ENCODE peak calls at places on chromosomes 2 and 18, in eight cellular contexts. A is Panc1; J is foreskin keratinocyte; S is CD8-positive, alpha-beta T cell; H is brain microvascular endothelial cell; Y is AG04450; G is sigmoid colon; M is ascending aorta. P is an unnamed sample.

GRCh38 chr18:32438173-32438572 is 32.5 kb downstream of the GAREM1 start:
- DNase-seq in A (no peak), J (no peak), S (no peak), H (no peak), Y (no peak), G (no peak), M (no peak), P (no peak)

GRCh38 chr18:52615943-52616342 is 275.9 kb downstream of the DCC start:
- DNase-seq in A (no peak), J (no peak), S (no peak), H (no peak), Y (no peak), G (no peak), M (no peak), P (no peak)

GRCh38 chr2:45821558-45822271 is 170.2 kb downstream of the PRKCE start:
- DNase-seq in A (no peak), J (peak), S (no peak), H (peak), Y (no peak), G (peak), M (peak), P (no peak)

GRCh38 chr2:173808676-173809075 is 156.5 kb downstream of the SP3 start:
- DNase-seq in A (no peak), J (no peak), S (no peak), H (no peak), Y (no peak), G (no peak), M (no peak), P (no peak)

GRCh38 chr18:25843791-25844190 is 246.6 kb downstream of the SS18 start:
- DNase-seq in A (no peak), J (no peak), S (no peak), H (no peak), Y (no peak), G (no peak), M (no peak), P (no peak)

GRCh38 chr2:162261032-162261945 is 18.0 kb upstream of the FAP start:
- DNase-seq in A (no peak), J (peak), S (no peak), H (peak), Y (no peak), G (peak), M (peak), P (no peak)

GRCh38 chr18:50410894-50411293 is 36.0 kb downstream of the SKA1 start:
- DNase-seq in A (no peak), J (peak), S (no peak), H (peak), Y (no peak), G (no peak), M (no peak), P (no peak)

GRCh38 chr2:75608684-75609333 is 37.8 kb upstream of the MRPL19 start:
- DNase-seq in A (peak), J (no peak), S (peak), H (peak), Y (no peak), G (no peak), M (no peak), P (peak)

GRCh38 chr2:73053316-73054114 is 18.0 kb downstream of the SFXN5 start:
- DNase-seq in A (no peak), J (no peak), S (no peak), H (no peak), Y (peak), G (no peak), M (no peak), P (no peak)

GRCh38 chr18:45664824-45665763 is 49.8 kb downstream of the SLC14A2 start:
- DNase-seq in A (peak), J (peak), S (peak), H (peak), Y (no peak), G (no peak), M (no peak), P (peak)

GRCh38 chr2:205714789-205715411 is 32.6 kb downstream of the NRP2 start:
- DNase-seq in A (no peak), J (no peak), S (no peak), H (no peak), Y (no peak), G (no peak), M (no peak), P (no peak)

GRCh38 chr2:232441147-232441651 is 14.8 kb upstream of the ALPI start:
- DNase-seq in A (no peak), J (no peak), S (no peak), H (no peak), Y (no peak), G (no peak), M (no peak), P (no peak)

GRCh38 chr2:34492781-34493455 is 893.8 kb upstream of the FAM98A start:
- DNase-seq in A (no peak), J (no peak), S (no peak), H (no peak), Y (no peak), G (no peak), M (no peak), P (no peak)

GRCh38 chr2:64698668-64699444 is 45.1 kb upstream of the SERTAD2 start:
- DNase-seq in A (no peak), J (peak), S (no peak), H (peak), Y (peak), G (no peak), M (no peak), P (no peak)

GRCh38 chr2:4020649-4021048 is 317.3 kb downstream of the DCDC2C start:
- DNase-seq in A (no peak), J (no peak), S (no peak), H (no peak), Y (no peak), G (no peak), M (no peak), P (no peak)

GRCh38 chr2:209682646-209683045 is 89.0 kb upstream of the UNC80 start:
- DNase-seq in A (no peak), J (no peak), S (no peak), H (no peak), Y (no peak), G (no peak), M (no peak), P (no peak)

GRCh38 chr2:43372386-43373081 is 146.1 kb upstream of the ZFP36L2 start:
- DNase-seq in A (no peak), J (no peak), S (no peak), H (no peak), Y (no peak), G (no peak), M (no peak), P (no peak)

GRCh38 chr2:43379494-43379893 is 153.1 kb upstream of the ZFP36L2 start:
- DNase-seq in A (no peak), J (no peak), S (no peak), H (no peak), Y (no peak), G (no peak), M (no peak), P (no peak)

GRCh38 chr2:43370705-43371104 is 144.3 kb upstream of the ZFP36L2 start:
- DNase-seq in A (no peak), J (no peak), S (no peak), H (no peak), Y (no peak), G (no peak), M (no peak), P (no peak)

GRCh38 chr2:43375746-43376522 is 149.5 kb upstream of the ZFP36L2 start:
- DNase-seq in A (no peak), J (no peak), S (no peak), H (no peak), Y (no peak), G (no peak), M (no peak), P (peak)

DNA sequence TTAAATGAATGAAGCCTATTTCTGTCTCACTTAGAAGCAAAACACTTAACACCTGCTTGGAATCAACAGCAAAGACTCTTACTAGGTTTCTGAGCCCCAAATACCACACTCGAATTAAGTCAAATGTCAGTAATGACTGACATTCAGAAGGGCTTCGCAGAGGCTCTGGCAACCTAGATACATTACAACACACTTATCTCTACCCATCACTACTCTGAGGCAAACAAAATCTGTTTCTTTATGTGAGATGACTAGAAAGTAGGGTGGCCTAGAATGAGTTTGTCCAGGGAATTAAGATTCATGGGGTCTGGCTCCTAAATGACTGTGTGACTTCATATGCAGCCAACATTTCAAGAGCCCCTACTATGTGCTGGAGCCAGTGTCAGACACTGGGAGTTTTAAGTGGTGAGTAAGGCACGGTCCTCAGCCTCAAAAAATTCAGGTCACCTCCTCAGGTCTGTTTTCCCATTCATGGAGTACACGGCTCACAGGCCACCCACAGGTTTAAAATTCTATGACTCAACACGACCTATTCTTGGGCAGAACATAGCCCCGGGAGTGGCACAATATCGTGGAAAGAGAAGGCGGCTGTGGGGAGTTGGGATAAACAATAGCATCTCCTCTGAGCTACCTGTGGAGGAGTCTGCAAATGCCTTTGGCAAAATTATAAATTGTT is 150.3 kb upstream of the ZFP36L2 start:
- DNase-seq in A (no peak), J (no peak), S (no peak), H (no peak), Y (no peak), G (no peak), M (no peak), P (no peak)
- H3K27ac ChIP-seq in A (no peak), J (no peak), S (no peak), H (no peak), Y (no peak), G (no peak), M (no peak), P (no peak)

DNA sequence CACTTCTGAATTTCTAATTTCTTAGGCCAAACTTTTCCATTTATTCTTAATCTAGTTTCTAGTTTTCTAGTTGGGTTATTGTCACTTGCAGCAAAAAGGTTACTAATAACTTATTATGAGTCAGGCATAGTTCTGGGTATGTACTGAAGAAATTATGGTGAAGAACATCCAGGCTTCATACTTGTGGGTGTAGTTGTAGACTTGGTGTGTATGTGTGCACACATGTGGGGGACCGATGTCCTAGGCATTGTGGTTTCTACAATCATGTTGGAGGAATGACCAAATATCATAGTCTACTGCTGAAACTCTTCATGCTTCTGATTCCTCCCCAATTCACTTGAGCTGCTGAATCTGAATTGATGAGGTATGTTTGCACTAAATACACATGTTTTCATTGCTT is 141.2 kb downstream of the PMAIP1 start:
- DNase-seq in A (no peak), J (peak), S (no peak), H (no peak), Y (no peak), G (no peak), M (no peak), P (no peak)
- TF ChIP-seq CTCF in A (no peak), J (no peak), S (no peak), H (no peak), Y (no peak), G (no peak), M (no peak), P (no peak)

GRCh38 chr18:48943333-48943732 is 7.4 kb downstream of the SMAD7 start:
- DNase-seq in A (no peak), J (no peak), S (no peak), H (no peak), Y (no peak), G (no peak), M (no peak), P (no peak)

GRCh38 chr18:48940854-48941531 is 9.8 kb downstream of the SMAD7 start:
- DNase-seq in A (no peak), J (no peak), S (peak), H (no peak), Y (no peak), G (no peak), M (no peak), P (no peak)

GRCh38 chr18:48941672-48942071 is 9.1 kb downstream of the SMAD7 start:
- DNase-seq in A (no peak), J (no peak), S (no peak), H (no peak), Y (no peak), G (no peak), M (no peak), P (no peak)

GRCh38 chr18:48942554-48943261 is 8.1 kb downstream of the SMAD7 start:
- DNase-seq in A (peak), J (peak), S (no peak), H (peak), Y (no peak), G (no peak), M (no peak), P (no peak)

DNA sequence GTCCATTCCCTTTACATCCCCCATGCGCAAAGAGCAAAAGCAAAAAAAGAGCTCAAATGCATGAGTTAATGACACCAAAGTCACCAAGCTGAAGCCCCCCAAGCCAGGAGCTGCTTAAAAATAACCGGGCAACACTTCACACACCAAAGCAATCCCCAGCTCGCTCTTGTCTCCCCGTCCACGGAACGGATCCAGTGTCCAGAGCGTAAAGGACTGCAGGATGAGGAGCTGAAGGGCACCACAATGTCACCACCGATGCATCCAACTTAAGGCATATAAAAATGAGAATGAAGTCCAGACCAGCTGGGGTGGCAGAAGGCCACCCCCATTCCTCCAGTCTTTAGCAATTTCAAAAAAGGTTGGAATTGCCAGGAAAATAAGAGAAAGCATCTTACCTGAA is 8.7 kb downstream of the SMAD7 start:
- DNase-seq in A (no peak), J (no peak), S (no peak), H (no peak), Y (no peak), G (no peak), M (no peak), P (no peak)
- H3K27ac ChIP-seq in A (peak), J (no peak), S (no peak), H (peak), Y (peak), G (peak), M (peak), P (peak)

GRCh38 chr2:240968731-240969624 is 29.4 kb upstream of the SNED1 start:
- DNase-seq in A (no peak), J (no peak), S (no peak), H (no peak), Y (no peak), G (no peak), M (no peak), P (no peak)
- TF ChIP-seq CTCF in A (no peak), J (no peak), S (no peak), H (no peak), Y (no peak), G (no peak), M (no peak), P (no peak)

DNA sequence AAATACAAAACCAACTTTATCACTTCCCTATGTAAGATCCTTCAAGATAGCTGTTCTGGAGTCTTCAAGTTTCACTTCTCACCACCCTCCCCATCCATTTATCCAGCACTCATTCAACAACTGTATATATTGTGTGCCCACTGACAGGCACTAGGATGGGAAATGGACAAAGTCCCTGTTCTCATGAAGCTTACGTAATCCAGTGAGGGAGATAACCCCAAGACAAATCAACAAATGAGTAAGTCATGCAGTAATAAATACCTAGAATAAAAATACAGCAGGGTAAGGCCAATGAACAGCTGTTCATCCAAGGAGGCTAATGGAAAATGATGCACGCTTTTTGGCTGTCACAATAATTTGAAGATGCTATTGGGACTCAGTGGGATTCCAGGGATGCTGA is 133.8 kb downstream of the MEMO1 start:
- DNase-seq in A (no peak), J (no peak), S (no peak), H (peak), Y (no peak), G (no peak), M (no peak), P (no peak)
- H3K27ac ChIP-seq in A (no peak), J (no peak), S (no peak), H (peak), Y (no peak), G (no peak), M (no peak), P (no peak)

GRCh38 chr2:42954227-42954962 is 162.0 kb upstream of the HAAO start:
- DNase-seq in A (no peak), J (no peak), S (no peak), H (no peak), Y (no peak), G (no peak), M (no peak), P (no peak)
- TF ChIP-seq CTCF in A (no peak), J (no peak), S (no peak), H (peak), Y (peak), G (no peak), M (no peak), P (no peak)

DNA sequence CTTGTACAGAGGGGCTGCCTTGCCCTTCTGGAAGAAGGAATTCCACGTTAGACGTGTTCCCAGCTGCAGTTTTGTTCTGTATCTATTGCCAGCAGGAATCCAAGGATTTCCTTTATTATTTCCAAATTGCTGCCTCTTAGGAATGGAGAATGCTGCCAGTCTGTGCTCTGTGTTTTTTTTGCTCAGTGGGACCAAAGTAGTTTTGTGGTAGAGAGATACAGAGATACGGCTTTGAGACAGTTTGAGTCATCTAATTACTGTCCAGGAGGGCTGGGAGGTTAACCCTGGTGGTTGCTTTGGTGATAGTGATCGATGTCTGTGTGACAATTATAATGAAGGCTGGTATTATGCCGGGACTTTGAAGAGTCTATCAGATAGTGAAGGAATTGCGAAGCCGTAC is 26.3 kb downstream of the ASAP2 start:
- DNase-seq in A (no peak), J (no peak), S (no peak), H (no peak), Y (no peak), G (no peak), M (no peak), P (no peak)
- H3K27ac ChIP-seq in A (peak), J (no peak), S (no peak), H (peak), Y (no peak), G (no peak), M (peak), P (no peak)

GRCh38 chr2:235005603-235006259 is 53.9 kb downstream of the SH3BP4 start:
- DNase-seq in A (no peak), J (no peak), S (no peak), H (no peak), Y (no peak), G (no peak), M (peak), P (peak)
- TF ChIP-seq CTCF in A (no peak), J (peak), S (no peak), H (peak), Y (peak), G (no peak), M (no peak), P (peak)

GRCh38 chr2:27893031-27893430 is 2.5 kb downstream of the BABAM2 start:
- DNase-seq in A (no peak), J (no peak), S (no peak), H (no peak), Y (no peak), G (no peak), M (no peak), P (no peak)
- H3K27ac ChIP-seq in A (no peak), J (no peak), S (no peak), H (no peak), Y (no peak), G (no peak), M (no peak), P (no peak)

GRCh38 chr2:128469203-128469602 is 150.5 kb upstream of the HS6ST1 start:
- DNase-seq in A (no peak), J (no peak), S (no peak), H (peak), Y (no peak), G (no peak), M (no peak), P (no peak)
- TF ChIP-seq CTCF in A (no peak), J (peak), S (no peak), H (peak), Y (peak), G (peak), M (no peak), P (no peak)